ENCODE peak calls at places on chromosome 21, in eight cellular contexts. One of them, this sample, is unnamed.

GRCh38 chr21:45076245-45076661 is 1.9 kb downstream of the ADARB1 start:
- DNase-seq in mammary epithelial cell: peak; percentile 47
- DNase-seq in CD8-positive, alpha-beta T cell: no peak
- DNase-seq in lower lobe of right lung: no peak
- DNase-seq in A673: peak; percentile 12
- DNase-seq in K562: no peak
- DNase-seq in PC-3: peak; percentile 28
- DNase-seq in brain microvascular endothelial cell: peak; percentile 64
- DNase-seq in this sample: no peak

GRCh38 chr21:45542667-45543370 is 579 bp upstream of the SLC19A1 start:
- DNase-seq in mammary epithelial cell: no peak
- DNase-seq in CD8-positive, alpha-beta T cell: no peak
- DNase-seq in lower lobe of right lung: peak; percentile 56
- DNase-seq in A673: no peak
- DNase-seq in K562: no peak
- DNase-seq in PC-3: no peak
- DNase-seq in brain microvascular endothelial cell: no peak
- DNase-seq in this sample: no peak

GRCh38 chr21:18275740-18276139 is 31.1 kb downstream of the CHODL start:
- DNase-seq in mammary epithelial cell: no peak
- DNase-seq in CD8-positive, alpha-beta T cell: no peak
- DNase-seq in lower lobe of right lung: no peak
- DNase-seq in A673: no peak
- DNase-seq in K562: no peak
- DNase-seq in PC-3: no peak
- DNase-seq in brain microvascular endothelial cell: no peak
- DNase-seq in this sample: no peak

GRCh38 chr21:44290327-44291077 is 4.8 kb downstream of the AIRE start:
- DNase-seq in mammary epithelial cell: no peak
- DNase-seq in CD8-positive, alpha-beta T cell: no peak
- DNase-seq in lower lobe of right lung: no peak
- DNase-seq in A673: no peak
- DNase-seq in K562: no peak
- DNase-seq in PC-3: no peak
- DNase-seq in brain microvascular endothelial cell: no peak
- DNase-seq in this sample: no peak

GRCh38 chr21:33578214-33578613 is 10.3 kb downstream of the DONSON start:
- DNase-seq in mammary epithelial cell: no peak
- DNase-seq in CD8-positive, alpha-beta T cell: no peak
- DNase-seq in lower lobe of right lung: no peak
- DNase-seq in A673: no peak
- DNase-seq in K562: no peak
- DNase-seq in PC-3: no peak
- DNase-seq in brain microvascular endothelial cell: no peak
- DNase-seq in this sample: no peak

GRCh38 chr21:19228241-19228640 is 824.7 kb upstream of the TMPRSS15 start:
- DNase-seq in mammary epithelial cell: no peak
- DNase-seq in CD8-positive, alpha-beta T cell: no peak
- DNase-seq in lower lobe of right lung: no peak
- DNase-seq in A673: no peak
- DNase-seq in K562: no peak
- DNase-seq in PC-3: no peak
- DNase-seq in brain microvascular endothelial cell: no peak
- DNase-seq in this sample: no peak

GRCh38 chr21:16532841-16533240 is 803.1 kb downstream of the USP25 start:
- DNase-seq in mammary epithelial cell: no peak
- DNase-seq in CD8-positive, alpha-beta T cell: no peak
- DNase-seq in lower lobe of right lung: no peak
- DNase-seq in A673: no peak
- DNase-seq in K562: no peak
- DNase-seq in PC-3: no peak
- DNase-seq in brain microvascular endothelial cell: no peak
- DNase-seq in this sample: no peak

GRCh38 chr21:44914176-44914874 is 6.4 kb downstream of the ITGB2 start:
- DNase-seq in mammary epithelial cell: no peak
- DNase-seq in CD8-positive, alpha-beta T cell: no peak
- DNase-seq in lower lobe of right lung: peak; percentile 78
- DNase-seq in A673: no peak
- DNase-seq in K562: no peak
- DNase-seq in PC-3: no peak
- DNase-seq in brain microvascular endothelial cell: no peak
- DNase-seq in this sample: peak; percentile 80

GRCh38 chr21:36976228-36976627 is 9.8 kb upstream of the HLCS start:
- DNase-seq in mammary epithelial cell: no peak
- DNase-seq in CD8-positive, alpha-beta T cell: no peak
- DNase-seq in lower lobe of right lung: no peak
- DNase-seq in A673: no peak
- DNase-seq in K562: no peak
- DNase-seq in PC-3: no peak
- DNase-seq in brain microvascular endothelial cell: no peak
- DNase-seq in this sample: no peak

GRCh38 chr21:22020221-22020620 is 1022.0 kb downstream of the NCAM2 start:
- DNase-seq in mammary epithelial cell: no peak
- DNase-seq in CD8-positive, alpha-beta T cell: no peak
- DNase-seq in lower lobe of right lung: no peak
- DNase-seq in A673: no peak
- DNase-seq in K562: no peak
- DNase-seq in PC-3: no peak
- DNase-seq in brain microvascular endothelial cell: no peak
- DNase-seq in this sample: no peak

GRCh38 chr21:21003701-21004100 is 5.5 kb downstream of the NCAM2 start:
- DNase-seq in mammary epithelial cell: no peak
- DNase-seq in CD8-positive, alpha-beta T cell: no peak
- DNase-seq in lower lobe of right lung: no peak
- DNase-seq in A673: peak; percentile 88
- DNase-seq in K562: peak; percentile 31
- DNase-seq in PC-3: peak; percentile 49
- DNase-seq in brain microvascular endothelial cell: peak; percentile 12
- DNase-seq in this sample: peak; percentile 2

GRCh38 chr21:31656199-31657095 is 3.0 kb upstream of the SOD1 start:
- DNase-seq in mammary epithelial cell: peak; percentile 41
- DNase-seq in CD8-positive, alpha-beta T cell: no peak
- DNase-seq in lower lobe of right lung: no peak
- DNase-seq in A673: no peak
- DNase-seq in K562: no peak
- DNase-seq in PC-3: peak; percentile 55
- DNase-seq in brain microvascular endothelial cell: no peak
- DNase-seq in this sample: peak; percentile 66

GRCh38 chr21:45365608-45366241 is 39.2 kb upstream of the COL18A1 start:
- DNase-seq in mammary epithelial cell: no peak
- DNase-seq in CD8-positive, alpha-beta T cell: no peak
- DNase-seq in lower lobe of right lung: no peak
- DNase-seq in A673: peak; percentile 37
- DNase-seq in K562: no peak
- DNase-seq in PC-3: peak; percentile 52
- DNase-seq in brain microvascular endothelial cell: peak; percentile 64
- DNase-seq in this sample: no peak

GRCh38 chr21:45074818-45075605 is 632 bp downstream of the ADARB1 start:
- DNase-seq in mammary epithelial cell: peak; percentile 60
- DNase-seq in CD8-positive, alpha-beta T cell: no peak
- DNase-seq in lower lobe of right lung: no peak
- DNase-seq in A673: peak; percentile 45
- DNase-seq in K562: peak; percentile 83
- DNase-seq in PC-3: peak; percentile 55
- DNase-seq in brain microvascular endothelial cell: no peak
- DNase-seq in this sample: peak; percentile 27

GRCh38 chr21:46661627-46662366 is 26.3 kb downstream of the PRMT2 start:
- DNase-seq in mammary epithelial cell: no peak
- DNase-seq in CD8-positive, alpha-beta T cell: no peak
- DNase-seq in lower lobe of right lung: no peak
- DNase-seq in A673: no peak
- DNase-seq in K562: no peak
- DNase-seq in PC-3: no peak
- DNase-seq in brain microvascular endothelial cell: no peak
- DNase-seq in this sample: no peak
- H3K4me3 ChIP-seq in mammary epithelial cell: no peak overlapping the region
- H3K4me3 ChIP-seq in CD8-positive, alpha-beta T cell: no peak overlapping the region
- H3K4me3 ChIP-seq in lower lobe of right lung: peak overlapping the region; percentile 39
- H3K4me3 ChIP-seq in A673: peak overlapping the region; percentile 50
- H3K4me3 ChIP-seq in K562: no peak overlapping the region
- H3K4me3 ChIP-seq in PC-3: no peak overlapping the region
- H3K4me3 ChIP-seq in brain microvascular endothelial cell: peak overlapping the region; percentile 35
- H3K4me3 ChIP-seq in this sample: no peak overlapping the region

GRCh38 chr21:43276811-43277210 is 108.0 kb downstream of the CRYAA start:
- DNase-seq in mammary epithelial cell: no peak
- DNase-seq in CD8-positive, alpha-beta T cell: no peak
- DNase-seq in lower lobe of right lung: peak; percentile 41
- DNase-seq in A673: no peak
- DNase-seq in K562: no peak
- DNase-seq in PC-3: no peak
- DNase-seq in brain microvascular endothelial cell: no peak
- DNase-seq in this sample: no peak
- TF ChIP-seq CTCF in mammary epithelial cell: no peak
- TF ChIP-seq CTCF in CD8-positive, alpha-beta T cell: no peak
- TF ChIP-seq CTCF in lower lobe of right lung: no peak
- TF ChIP-seq CTCF in A673: no peak
- TF ChIP-seq CTCF in K562: no peak
- TF ChIP-seq CTCF in PC-3: no peak
- TF ChIP-seq CTCF in brain microvascular endothelial cell: no peak
- TF ChIP-seq CTCF in this sample: no peak

GRCh38 chr21:39003982-39004775 is 179.1 kb downstream of the PSMG1 start:
- DNase-seq in mammary epithelial cell: no peak
- DNase-seq in CD8-positive, alpha-beta T cell: no peak
- DNase-seq in lower lobe of right lung: no peak
- DNase-seq in A673: no peak
- DNase-seq in K562: peak; percentile 30
- DNase-seq in PC-3: no peak
- DNase-seq in brain microvascular endothelial cell: peak; percentile 39
- DNase-seq in this sample: no peak

GRCh38 chr21:39007985-39008384 is 175.3 kb downstream of the PSMG1 start:
- DNase-seq in mammary epithelial cell: no peak
- DNase-seq in CD8-positive, alpha-beta T cell: no peak
- DNase-seq in lower lobe of right lung: no peak
- DNase-seq in A673: no peak
- DNase-seq in K562: no peak
- DNase-seq in PC-3: no peak
- DNase-seq in brain microvascular endothelial cell: no peak
- DNase-seq in this sample: no peak

GRCh38 chr21:39006653-39007417 is 176.4 kb downstream of the PSMG1 start:
- DNase-seq in mammary epithelial cell: no peak
- DNase-seq in CD8-positive, alpha-beta T cell: no peak
- DNase-seq in lower lobe of right lung: peak; percentile 67
- DNase-seq in A673: no peak
- DNase-seq in K562: no peak
- DNase-seq in PC-3: no peak
- DNase-seq in brain microvascular endothelial cell: no peak
- DNase-seq in this sample: no peak

GRCh38 chr21:39007532-39007931 is 175.7 kb downstream of the PSMG1 start:
- DNase-seq in mammary epithelial cell: peak; percentile 85
- DNase-seq in CD8-positive, alpha-beta T cell: no peak
- DNase-seq in lower lobe of right lung: no peak
- DNase-seq in A673: no peak
- DNase-seq in K562: no peak
- DNase-seq in PC-3: peak; percentile 40
- DNase-seq in brain microvascular endothelial cell: no peak
- DNase-seq in this sample: no peak

DNA sequence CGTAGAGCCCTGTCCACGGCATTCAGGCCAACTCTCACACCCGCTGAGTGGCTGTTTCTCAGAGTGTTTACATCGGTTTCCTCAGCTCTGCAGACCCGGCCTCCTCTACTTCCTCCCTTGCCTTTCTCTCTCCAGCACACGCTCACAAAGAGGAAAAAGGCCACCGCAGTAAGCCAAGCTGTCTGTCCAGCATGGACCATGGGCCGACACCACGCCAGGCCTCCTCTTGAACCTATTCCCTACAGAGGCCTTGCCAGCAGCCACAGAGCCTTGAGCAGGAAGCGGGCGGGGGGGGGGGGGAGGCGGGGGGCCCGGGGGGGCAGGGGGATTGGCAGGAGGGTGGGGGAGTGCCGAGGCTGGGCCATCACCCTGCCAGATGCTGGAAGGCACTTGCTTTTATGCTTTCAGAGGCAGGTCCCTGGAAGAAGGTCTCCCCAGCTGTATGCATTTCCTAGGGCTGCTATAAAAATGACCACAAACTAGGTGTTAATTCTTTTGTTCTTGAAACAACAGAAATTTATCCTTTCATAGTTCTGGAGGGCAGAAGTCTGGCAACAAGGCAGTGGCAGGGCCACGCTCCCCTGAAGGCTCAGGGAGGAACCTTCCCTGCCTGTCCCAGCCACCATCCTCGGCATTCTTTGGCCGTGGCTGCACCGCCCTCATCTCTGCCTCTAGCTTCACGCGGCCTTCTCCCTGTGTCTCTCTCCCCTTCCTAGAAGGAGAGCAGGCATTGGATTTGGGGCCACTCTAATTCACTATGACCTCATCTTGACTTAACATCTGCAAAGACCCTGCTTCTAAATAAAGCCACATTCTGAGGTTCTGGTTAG is 178.3 kb downstream of the PSMG1 start:
- DNase-seq in mammary epithelial cell: no peak
- DNase-seq in CD8-positive, alpha-beta T cell: no peak
- DNase-seq in lower lobe of right lung: peak; percentile 77
- DNase-seq in A673: no peak
- DNase-seq in K562: peak; percentile 25
- DNase-seq in PC-3: no peak
- DNase-seq in brain microvascular endothelial cell: no peak
- DNase-seq in this sample: no peak
- H3K4me3 ChIP-seq in mammary epithelial cell: no peak overlapping the region
- H3K4me3 ChIP-seq in CD8-positive, alpha-beta T cell: no peak overlapping the region
- H3K4me3 ChIP-seq in lower lobe of right lung: no peak overlapping the region
- H3K4me3 ChIP-seq in A673: no peak overlapping the region
- H3K4me3 ChIP-seq in K562: no peak overlapping the region
- H3K4me3 ChIP-seq in PC-3: no peak overlapping the region
- H3K4me3 ChIP-seq in brain microvascular endothelial cell: no peak overlapping the region
- H3K4me3 ChIP-seq in this sample: no peak overlapping the region

DNA sequence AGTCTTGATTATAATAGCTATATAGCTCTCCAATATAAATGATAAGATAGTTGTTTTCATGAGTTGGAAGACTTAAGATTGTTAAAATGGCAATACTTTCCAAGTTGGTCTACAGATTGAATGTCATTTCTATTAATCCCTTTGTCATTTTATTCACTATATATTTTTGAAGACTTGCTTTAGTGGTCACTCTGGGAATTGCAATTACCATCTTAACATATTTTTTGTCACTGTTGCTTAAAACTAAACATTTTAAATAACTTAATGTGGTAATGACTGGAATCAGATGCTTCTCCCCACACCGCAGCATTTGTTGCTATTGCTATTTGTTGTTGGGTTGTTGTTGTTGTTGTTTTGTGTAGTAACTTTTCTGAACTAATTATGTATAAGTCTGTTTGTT is 1592.9 kb downstream of the MRPL39 start:
- DNase-seq in mammary epithelial cell: no peak
- DNase-seq in CD8-positive, alpha-beta T cell: no peak
- DNase-seq in lower lobe of right lung: no peak
- DNase-seq in A673: no peak
- DNase-seq in K562: no peak
- DNase-seq in PC-3: no peak
- DNase-seq in brain microvascular endothelial cell: no peak
- DNase-seq in this sample: no peak
- TF ChIP-seq CTCF in mammary epithelial cell: no peak
- TF ChIP-seq CTCF in CD8-positive, alpha-beta T cell: no peak
- TF ChIP-seq CTCF in lower lobe of right lung: no peak
- TF ChIP-seq CTCF in A673: peak; percentile 25
- TF ChIP-seq CTCF in K562: no peak
- TF ChIP-seq CTCF in PC-3: peak; percentile 47
- TF ChIP-seq CTCF in brain microvascular endothelial cell: peak; percentile 5
- TF ChIP-seq CTCF in this sample: no peak

DNA sequence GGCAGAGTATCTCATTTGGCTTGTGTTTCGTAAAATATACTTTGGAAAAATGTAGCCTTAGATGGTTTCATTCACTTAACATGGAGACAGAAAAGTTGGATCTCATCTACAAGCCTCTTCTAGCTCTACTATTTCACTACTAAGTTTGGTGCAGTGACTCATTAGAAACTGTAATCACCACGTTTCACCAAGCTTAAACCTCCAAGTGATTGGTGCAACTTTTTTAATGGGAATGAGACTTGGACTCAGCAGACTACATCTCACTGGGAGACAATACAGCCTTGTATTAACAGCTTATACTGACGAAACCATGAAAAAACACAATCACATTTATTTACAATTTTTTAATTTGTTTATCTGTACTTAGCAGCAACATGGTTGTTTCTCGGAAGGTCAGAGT is 29.9 kb upstream of the NRIP1 start:
- DNase-seq in mammary epithelial cell: peak; percentile 42
- DNase-seq in CD8-positive, alpha-beta T cell: no peak
- DNase-seq in lower lobe of right lung: no peak
- DNase-seq in A673: peak; percentile 21
- DNase-seq in K562: no peak
- DNase-seq in PC-3: no peak
- DNase-seq in brain microvascular endothelial cell: no peak
- DNase-seq in this sample: no peak
- H3K4me3 ChIP-seq in mammary epithelial cell: no peak overlapping the region
- H3K4me3 ChIP-seq in CD8-positive, alpha-beta T cell: no peak overlapping the region
- H3K4me3 ChIP-seq in lower lobe of right lung: no peak overlapping the region
- H3K4me3 ChIP-seq in A673: no peak overlapping the region
- H3K4me3 ChIP-seq in K562: no peak overlapping the region
- H3K4me3 ChIP-seq in PC-3: no peak overlapping the region
- H3K4me3 ChIP-seq in brain microvascular endothelial cell: no peak overlapping the region
- H3K4me3 ChIP-seq in this sample: no peak overlapping the region

This sample was measured in GM12865.